ENCODE peak calls at places on chromosomes 13 and 19, in five cellular contexts. H is natural killer cell, M is mucosa of descending colon, D is GM12865, P is neural crest cell. T is an unnamed sample.

GRCh38 chr13:112113355-112113754 is 46.4 kb downstream of the SOX1 start:
- DNase-seq in H (no peak), M (no peak), D (no peak), P (no peak), T (no peak)

GRCh38 chr13:48859168-48860105 is 116.3 kb upstream of the FNDC3A start:
- DNase-seq in H (no peak), M (no peak), D (no peak), P (no peak), T (no peak)

GRCh38 chr13:34942732-34943674 is 933 bp downstream of the NBEA start:
- DNase-seq in H (no peak), M (peak), D (peak), P (peak), T (peak)

GRCh38 chr13:34748078-34748477 is 194.0 kb upstream of the NBEA start:
- DNase-seq in H (no peak), M (no peak), D (no peak), P (no peak), T (peak)

GRCh38 chr19:47374876-47375693 is 26.0 kb downstream of the DHX34 start:
- DNase-seq in H (no peak), M (no peak), D (no peak), P (no peak), T (no peak)

GRCh38 chr19:17236831-17237543 is 8.7 kb downstream of the NR2F6 start:
- DNase-seq in H (no peak), M (no peak), D (no peak), P (no peak), T (no peak)

GRCh38 chr19:38898788-38899446 is 501 bp downstream of the SIRT2 start:
- DNase-seq in H (no peak), M (no peak), D (peak), P (peak), T (no peak)

GRCh38 chr19:13461536-13461935 is 44.7 kb downstream of the CACNA1A start:
- DNase-seq in H (no peak), M (no peak), D (no peak), P (no peak), T (no peak)

GRCh38 chr13:94112227-94112626 is 367.3 kb downstream of the DCT start:
- DNase-seq in H (no peak), M (no peak), D (no peak), P (no peak), T (no peak)

GRCh38 chr13:114143806-114144605 is 11.6 kb upstream of the RASA3 start:
- DNase-seq in H (no peak), M (peak), D (peak), P (no peak), T (no peak)
- TF ChIP-seq CTCF in H (peak), M (no peak), D (peak), P (peak), T (no peak)

DNA sequence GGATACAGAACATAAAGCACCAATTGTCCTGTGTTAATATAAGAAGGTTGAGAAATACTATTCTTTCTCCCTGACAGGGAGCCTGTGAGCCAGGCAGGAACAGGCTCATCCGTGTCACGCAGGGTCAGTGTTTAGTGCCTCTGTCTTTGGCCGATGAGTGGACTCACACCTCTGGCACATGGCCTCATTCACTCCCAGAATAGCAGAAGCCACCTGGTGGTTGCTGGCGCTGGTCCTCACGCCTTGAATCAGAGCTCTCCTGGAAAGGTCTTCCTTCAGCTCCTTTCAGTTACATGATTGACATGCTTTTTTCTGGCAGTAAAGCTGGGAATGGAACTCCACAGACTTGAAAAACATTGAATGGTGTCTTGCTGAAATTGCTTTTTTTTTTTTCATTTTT is 28.1 kb upstream of the SIAH3 start:
- DNase-seq in H (no peak), M (peak), D (peak), P (no peak), T (peak)
- TF ChIP-seq CTCF in H (no peak), M (no peak), D (peak), P (peak), T (peak)

DNA sequence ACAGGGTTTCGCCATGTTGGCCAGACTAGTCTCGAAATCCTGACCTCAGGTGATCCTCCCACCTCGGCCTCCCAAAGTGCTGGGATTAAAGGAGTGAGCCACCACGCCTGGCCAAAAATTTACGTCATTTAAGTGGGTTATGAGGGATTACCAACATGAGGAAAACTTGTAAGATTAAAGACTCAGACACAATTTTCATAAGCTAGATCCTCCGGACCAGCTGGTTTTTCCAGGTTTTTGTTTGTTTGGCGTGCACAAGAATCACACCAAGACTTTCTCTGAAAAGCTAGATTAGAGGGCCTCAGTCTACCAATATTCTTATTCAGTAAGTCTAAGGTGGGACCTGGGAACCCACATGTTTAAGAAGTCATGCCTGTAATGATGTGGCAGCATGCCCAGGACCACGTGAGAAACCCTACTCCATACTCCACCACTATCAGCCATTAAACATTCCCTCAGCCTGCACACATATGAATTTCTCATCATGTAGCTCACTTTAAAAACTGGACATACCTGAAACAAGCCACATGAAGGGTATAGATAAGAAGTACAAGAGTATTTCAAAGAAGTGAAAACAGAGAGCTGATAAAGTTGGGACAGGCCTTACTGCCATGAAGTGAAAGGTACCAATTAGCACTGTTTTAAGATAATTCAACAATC is 25.7 kb downstream of the DIAPH3 start:
- DNase-seq in H (no peak), M (no peak), D (no peak), P (no peak), T (no peak)
- TF ChIP-seq CTCF in H (no peak), M (no peak), D (no peak), P (no peak), T (no peak)

DNA sequence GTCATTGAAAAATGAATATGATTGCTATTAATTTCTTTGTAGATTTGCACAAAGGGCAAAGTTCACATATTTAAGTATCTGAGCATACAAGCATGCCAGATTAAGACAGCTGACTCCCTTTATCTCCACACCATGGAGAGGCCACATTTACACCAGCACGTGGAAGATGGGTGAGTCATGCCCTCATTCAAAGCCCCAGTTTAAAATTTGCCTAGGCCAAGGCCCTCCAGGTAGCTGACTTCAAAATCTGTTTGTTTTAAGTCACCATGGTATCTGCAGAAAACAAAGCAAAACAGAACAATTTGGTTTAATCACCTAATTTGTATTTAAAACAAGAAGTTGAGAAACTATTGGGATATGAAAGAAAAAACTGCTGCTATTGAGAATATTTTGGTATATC is 109.2 kb downstream of the ESD start:
- DNase-seq in H (no peak), M (no peak), D (peak), P (no peak), T (peak)
- TF ChIP-seq CTCF in H (no peak), M (no peak), D (no peak), P (no peak), T (no peak)

GRCh38 chr19:6772028-6772865 is at the start of gene VAV1:
- DNase-seq in H (peak), M (peak), D (peak), P (no peak), T (no peak)
- TF ChIP-seq CTCF in H (peak), M (no peak), D (peak), P (no peak), T (no peak)

GRCh38 chr19:48591021-48591420 is 15.5 kb upstream of the SPACA4 start:
- DNase-seq in H (no peak), M (no peak), D (no peak), P (no peak), T (no peak)

GRCh38 chr19:48588670-48589399 is 17.7 kb upstream of the SPACA4 start:
- DNase-seq in H (peak), M (peak), D (peak), P (peak), T (peak)

DNA sequence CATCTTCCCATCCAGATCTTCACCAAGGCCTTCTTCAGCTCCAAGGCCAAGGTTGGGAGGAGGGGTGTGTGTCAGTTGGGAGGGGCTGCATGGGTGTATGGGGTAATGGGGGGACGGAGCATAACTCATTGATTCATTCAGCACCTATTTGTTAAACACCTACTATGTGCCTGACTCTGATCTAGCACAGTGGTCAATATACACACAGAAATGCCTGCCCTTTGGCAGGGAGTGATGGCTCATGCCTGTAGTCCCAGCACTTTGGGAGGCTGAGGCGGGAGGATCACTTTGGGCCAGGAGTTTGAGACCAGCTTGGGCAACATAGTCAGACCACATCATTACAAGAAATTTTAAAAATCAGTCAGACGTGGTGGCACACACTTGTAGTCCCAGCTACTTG is 19.2 kb upstream of the SPACA4 start:
- DNase-seq in H (no peak), M (no peak), D (no peak), P (no peak), T (no peak)
- TF ChIP-seq CTCF in H (no peak), M (no peak), D (no peak), P (no peak), T (no peak)

GRCh38 chr13:21556051-21556450 is 47.9 kb downstream of the MICU2 start:
- DNase-seq in H (no peak), M (no peak), D (no peak), P (no peak), T (no peak)

DNA sequence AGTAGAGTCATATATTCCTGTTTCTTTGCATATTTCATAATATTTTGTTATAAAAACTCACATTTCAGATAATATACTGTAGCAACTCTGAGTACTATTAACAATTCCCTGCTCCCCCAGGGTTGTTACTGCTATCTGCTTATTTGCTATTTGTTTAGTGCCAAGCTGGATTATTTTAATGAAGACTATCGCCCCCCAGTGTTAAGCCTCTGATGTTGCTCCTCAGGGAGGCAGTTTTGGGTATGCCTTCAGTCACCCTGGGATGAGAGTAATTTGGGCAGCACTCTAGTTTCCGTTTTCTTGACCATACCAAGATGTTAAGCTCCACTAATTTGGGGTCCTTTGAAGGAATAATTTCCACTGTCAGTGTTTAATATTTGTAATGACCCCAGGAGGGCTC is 46.0 kb downstream of the MICU2 start:
- DNase-seq in H (no peak), M (no peak), D (peak), P (no peak), T (peak)
- TF ChIP-seq CTCF in H (peak), M (no peak), D (peak), P (peak), T (no peak)